ENCODE peak calls at places on chromosomes 11 and 22, in eight cellular contexts. One of them, this sample, is unnamed.

GRCh38 chr22:21802056-21802455 is 65.4 kb downstream of the MAPK1 start:
- DNase-seq in anterior cingulate cortex: no peak
- DNase-seq in cardiac muscle cell: no peak
- DNase-seq in NB4: no peak
- DNase-seq in NCI-H1092 treated with DMSO at 0.1 percent for 48 hours: no peak
- DNase-seq in kidney: no peak
- DNase-seq in NCI-H510A: no peak
- DNase-seq in pulmonary artery endothelial cell: no peak
- DNase-seq in this sample: no peak

GRCh38 chr22:45407793-45408192 is 5.6 kb downstream of the SMC1B start:
- DNase-seq in kidney: no peak
- DNase-seq in pulmonary artery endothelial cell: no peak
- DNase-seq in anterior cingulate cortex: no peak
- DNase-seq in NB4: no peak
- DNase-seq in NCI-H1092 treated with DMSO at 0.1 percent for 48 hours: no peak
- DNase-seq in cardiac muscle cell: no peak
- DNase-seq in NCI-H510A: no peak
- DNase-seq in this sample: no peak

GRCh38 chr11:71170619-71171018 is 81.8 kb downstream of the SHANK2 start:
- DNase-seq in anterior cingulate cortex: no peak
- DNase-seq in pulmonary artery endothelial cell: no peak
- DNase-seq in NB4: no peak
- DNase-seq in kidney: peak
- DNase-seq in NCI-H1092 treated with DMSO at 0.1 percent for 48 hours: no peak
- DNase-seq in cardiac muscle cell: no peak
- DNase-seq in NCI-H510A: no peak
- DNase-seq in this sample: no peak

GRCh38 chr22:40308999-40309578 is 37.2 kb upstream of the ADSL start:
- DNase-seq in NCI-H1092 treated with DMSO at 0.1 percent for 48 hours: no peak
- DNase-seq in cardiac muscle cell: no peak
- DNase-seq in anterior cingulate cortex: no peak
- DNase-seq in NCI-H510A: no peak
- DNase-seq in kidney: no peak
- DNase-seq in pulmonary artery endothelial cell: no peak
- DNase-seq in NB4: no peak
- DNase-seq in this sample: no peak

GRCh38 chr11:125343732-125344131 is 152.3 kb downstream of the FEZ1 start:
- DNase-seq in kidney: no peak
- DNase-seq in cardiac muscle cell: no peak
- DNase-seq in NCI-H1092 treated with DMSO at 0.1 percent for 48 hours: no peak
- DNase-seq in NB4: no peak
- DNase-seq in pulmonary artery endothelial cell: no peak
- DNase-seq in anterior cingulate cortex: no peak
- DNase-seq in NCI-H510A: no peak
- DNase-seq in this sample: no peak

GRCh38 chr11:46599340-46600067 is 5.7 kb upstream of the AMBRA1 start:
- DNase-seq in NCI-H510A: no peak
- DNase-seq in cardiac muscle cell: no peak
- DNase-seq in NB4: no peak
- DNase-seq in pulmonary artery endothelial cell: no peak
- DNase-seq in kidney: no peak
- DNase-seq in anterior cingulate cortex: no peak
- DNase-seq in NCI-H1092 treated with DMSO at 0.1 percent for 48 hours: no peak
- DNase-seq in this sample: no peak

GRCh38 chr11:49208006-49208721 is at the start of gene FOLH1:
- DNase-seq in pulmonary artery endothelial cell: no peak
- DNase-seq in NCI-H510A: no peak
- DNase-seq in NCI-H1092 treated with DMSO at 0.1 percent for 48 hours: no peak
- DNase-seq in cardiac muscle cell: peak
- DNase-seq in kidney: peak
- DNase-seq in NB4: no peak
- DNase-seq in anterior cingulate cortex: peak
- DNase-seq in this sample: no peak

GRCh38 chr22:29998627-29999026 is 81.6 kb upstream of the HORMAD2 start:
- DNase-seq in pulmonary artery endothelial cell: no peak
- DNase-seq in NCI-H1092 treated with DMSO at 0.1 percent for 48 hours: peak
- DNase-seq in NCI-H510A: no peak
- DNase-seq in NB4: peak
- DNase-seq in anterior cingulate cortex: no peak
- DNase-seq in cardiac muscle cell: no peak
- DNase-seq in kidney: no peak
- DNase-seq in this sample: no peak

GRCh38 chr11:18012314-18012905 is 437 bp downstream of the SERGEF start:
- DNase-seq in anterior cingulate cortex: peak
- DNase-seq in NCI-H1092 treated with DMSO at 0.1 percent for 48 hours: peak
- DNase-seq in NB4: peak
- DNase-seq in cardiac muscle cell: peak
- DNase-seq in pulmonary artery endothelial cell: no peak
- DNase-seq in kidney: no peak
- DNase-seq in NCI-H510A: no peak
- DNase-seq in this sample: no peak

GRCh38 chr11:88131764-88132470 is 43.3 kb downstream of the RAB38 start:
- DNase-seq in NCI-H510A: no peak
- DNase-seq in kidney: no peak
- DNase-seq in anterior cingulate cortex: no peak
- DNase-seq in NCI-H1092 treated with DMSO at 0.1 percent for 48 hours: no peak
- DNase-seq in pulmonary artery endothelial cell: no peak
- DNase-seq in cardiac muscle cell: no peak
- DNase-seq in NB4: no peak
- DNase-seq in this sample: no peak

GRCh38 chr22:36617694-36618522 is 85.6 kb downstream of the CACNG2 start:
- DNase-seq in cardiac muscle cell: no peak
- DNase-seq in anterior cingulate cortex: no peak
- DNase-seq in NB4: no peak
- DNase-seq in NCI-H1092 treated with DMSO at 0.1 percent for 48 hours: peak
- DNase-seq in kidney: no peak
- DNase-seq in pulmonary artery endothelial cell: no peak
- DNase-seq in NCI-H510A: no peak
- DNase-seq in this sample: no peak

GRCh38 chr11:58900479-58901420 is 38.5 kb upstream of the GLYATL1 start:
- DNase-seq in pulmonary artery endothelial cell: peak
- DNase-seq in anterior cingulate cortex: peak
- DNase-seq in cardiac muscle cell: peak
- DNase-seq in NCI-H1092 treated with DMSO at 0.1 percent for 48 hours: no peak
- DNase-seq in NB4: peak
- DNase-seq in NCI-H510A: no peak
- DNase-seq in kidney: no peak
- DNase-seq in this sample: no peak

GRCh38 chr11:95699631-95700470 is 89.7 kb downstream of the FAM76B start:
- DNase-seq in NCI-H1092 treated with DMSO at 0.1 percent for 48 hours: no peak
- DNase-seq in NCI-H510A: no peak
- DNase-seq in pulmonary artery endothelial cell: no peak
- DNase-seq in kidney: no peak
- DNase-seq in cardiac muscle cell: no peak
- DNase-seq in NB4: no peak
- DNase-seq in anterior cingulate cortex: no peak
- DNase-seq in this sample: no peak

GRCh38 chr11:102950622-102951081 is 4.9 kb downstream of the MMP13 start:
- DNase-seq in NCI-H1092 treated with DMSO at 0.1 percent for 48 hours: no peak
- DNase-seq in kidney: no peak
- DNase-seq in anterior cingulate cortex: no peak
- DNase-seq in NCI-H510A: no peak
- DNase-seq in pulmonary artery endothelial cell: no peak
- DNase-seq in cardiac muscle cell: no peak
- DNase-seq in NB4: peak
- DNase-seq in this sample: no peak

GRCh38 chr11:118655486-118656190 is 23.8 kb downstream of the TREH start:
- DNase-seq in cardiac muscle cell: no peak
- DNase-seq in pulmonary artery endothelial cell: no peak
- DNase-seq in NCI-H510A: no peak
- DNase-seq in NB4: no peak
- DNase-seq in kidney: peak
- DNase-seq in anterior cingulate cortex: no peak
- DNase-seq in NCI-H1092 treated with DMSO at 0.1 percent for 48 hours: no peak
- DNase-seq in this sample: no peak

GRCh38 chr11:72836111-72836510 is 21.9 kb downstream of the ATG16L2 start:
- DNase-seq in anterior cingulate cortex: no peak
- DNase-seq in NCI-H1092 treated with DMSO at 0.1 percent for 48 hours: no peak
- DNase-seq in kidney: no peak
- DNase-seq in NCI-H510A: no peak
- DNase-seq in pulmonary artery endothelial cell: no peak
- DNase-seq in cardiac muscle cell: no peak
- DNase-seq in NB4: no peak
- DNase-seq in this sample: no peak

GRCh38 chr11:128283445-128283844 is 303.9 kb downstream of the ETS1 start:
- DNase-seq in NCI-H1092 treated with DMSO at 0.1 percent for 48 hours: no peak
- DNase-seq in NB4: no peak
- DNase-seq in cardiac muscle cell: no peak
- DNase-seq in anterior cingulate cortex: no peak
- DNase-seq in pulmonary artery endothelial cell: no peak
- DNase-seq in kidney: no peak
- DNase-seq in NCI-H510A: no peak
- DNase-seq in this sample: no peak

GRCh38 chr22:50311606-50312351 is 4.3 kb upstream of the PLXNB2 start:
- DNase-seq in NCI-H1092 treated with DMSO at 0.1 percent for 48 hours: no peak
- DNase-seq in anterior cingulate cortex: no peak
- DNase-seq in pulmonary artery endothelial cell: no peak
- DNase-seq in cardiac muscle cell: no peak
- DNase-seq in NB4: no peak
- DNase-seq in kidney: peak
- DNase-seq in NCI-H510A: no peak
- DNase-seq in this sample: no peak

GRCh38 chr11:2929880-2930704 is 872 bp upstream of the PHLDA2 start:
- DNase-seq in pulmonary artery endothelial cell: no peak
- DNase-seq in cardiac muscle cell: no peak
- DNase-seq in kidney: peak
- DNase-seq in NB4: peak
- DNase-seq in NCI-H510A: no peak
- DNase-seq in NCI-H1092 treated with DMSO at 0.1 percent for 48 hours: peak
- DNase-seq in anterior cingulate cortex: no peak
- DNase-seq in this sample: no peak

GRCh38 chr11:126511475-126512115 is 156.1 kb downstream of the ST3GAL4 start:
- DNase-seq in pulmonary artery endothelial cell: no peak
- DNase-seq in kidney: no peak
- DNase-seq in NB4: no peak
- DNase-seq in NCI-H1092 treated with DMSO at 0.1 percent for 48 hours: no peak
- DNase-seq in anterior cingulate cortex: no peak
- DNase-seq in cardiac muscle cell: no peak
- DNase-seq in NCI-H510A: no peak
- DNase-seq in this sample: no peak

GRCh38 chr22:19959043-19959586 is 17.5 kb upstream of the TXNRD2 start:
- DNase-seq in NB4: no peak
- DNase-seq in kidney: peak
- DNase-seq in NCI-H510A: no peak
- DNase-seq in cardiac muscle cell: peak
- DNase-seq in pulmonary artery endothelial cell: no peak
- DNase-seq in NCI-H1092 treated with DMSO at 0.1 percent for 48 hours: no peak
- DNase-seq in anterior cingulate cortex: no peak
- DNase-seq in this sample: no peak

GRCh38 chr11:68121067-68121899 is at the start of gene CHKA:
- DNase-seq in NCI-H510A: peak
- DNase-seq in NCI-H1092 treated with DMSO at 0.1 percent for 48 hours: peak
- DNase-seq in kidney: peak
- DNase-seq in anterior cingulate cortex: peak
- DNase-seq in NB4: peak
- DNase-seq in cardiac muscle cell: peak
- DNase-seq in pulmonary artery endothelial cell: peak
- DNase-seq in this sample: peak

GRCh38 chr22:29443452-29443851 is 5.1 kb downstream of the RFPL1 start:
- DNase-seq in kidney: no peak
- DNase-seq in NB4: no peak
- DNase-seq in NCI-H1092 treated with DMSO at 0.1 percent for 48 hours: no peak
- DNase-seq in anterior cingulate cortex: no peak
- DNase-seq in cardiac muscle cell: no peak
- DNase-seq in NCI-H510A: no peak
- DNase-seq in pulmonary artery endothelial cell: no peak
- DNase-seq in this sample: no peak

GRCh38 chr11:20353829-20354434 is 9.6 kb upstream of the HTATIP2 start:
- DNase-seq in anterior cingulate cortex: no peak
- DNase-seq in pulmonary artery endothelial cell: no peak
- DNase-seq in kidney: no peak
- DNase-seq in cardiac muscle cell: peak
- DNase-seq in NCI-H1092 treated with DMSO at 0.1 percent for 48 hours: peak
- DNase-seq in NB4: peak
- DNase-seq in NCI-H510A: no peak
- DNase-seq in this sample: no peak

GRCh38 chr11:74680703-74681531 is 50.3 kb downstream of the CHRDL2 start:
- DNase-seq in kidney: peak
- DNase-seq in anterior cingulate cortex: no peak
- DNase-seq in NCI-H510A: no peak
- DNase-seq in NCI-H1092 treated with DMSO at 0.1 percent for 48 hours: no peak
- DNase-seq in cardiac muscle cell: no peak
- DNase-seq in NB4: no peak
- DNase-seq in pulmonary artery endothelial cell: no peak
- DNase-seq in this sample: no peak

GRCh38 chr11:65308281-65308891 is 6.3 kb upstream of the CDC42EP2 start:
- DNase-seq in pulmonary artery endothelial cell: no peak
- DNase-seq in NB4: no peak
- DNase-seq in cardiac muscle cell: no peak
- DNase-seq in NCI-H1092 treated with DMSO at 0.1 percent for 48 hours: no peak
- DNase-seq in NCI-H510A: no peak
- DNase-seq in anterior cingulate cortex: no peak
- DNase-seq in kidney: peak
- DNase-seq in this sample: no peak

GRCh38 chr11:28257761-28258160 is 149.6 kb downstream of the METTL15 start:
- DNase-seq in NCI-H1092 treated with DMSO at 0.1 percent for 48 hours: no peak
- DNase-seq in pulmonary artery endothelial cell: no peak
- DNase-seq in NCI-H510A: no peak
- DNase-seq in cardiac muscle cell: no peak
- DNase-seq in kidney: no peak
- DNase-seq in NB4: no peak
- DNase-seq in anterior cingulate cortex: no peak
- DNase-seq in this sample: no peak

GRCh38 chr11:75516140-75516539 is 9.6 kb downstream of the GDPD5 start:
- DNase-seq in kidney: no peak
- DNase-seq in NCI-H510A: no peak
- DNase-seq in anterior cingulate cortex: no peak
- DNase-seq in NCI-H1092 treated with DMSO at 0.1 percent for 48 hours: no peak
- DNase-seq in pulmonary artery endothelial cell: no peak
- DNase-seq in cardiac muscle cell: no peak
- DNase-seq in NB4: no peak
- DNase-seq in this sample: no peak

GRCh38 chr11:18063131-18063530 is 17.1 kb upstream of the TPH1 start:
- DNase-seq in kidney: no peak
- DNase-seq in NCI-H1092 treated with DMSO at 0.1 percent for 48 hours: peak
- DNase-seq in NCI-H510A: no peak
- DNase-seq in NB4: no peak
- DNase-seq in anterior cingulate cortex: no peak
- DNase-seq in pulmonary artery endothelial cell: no peak
- DNase-seq in cardiac muscle cell: no peak
- DNase-seq in this sample: no peak

GRCh38 chr22:42881298-42881697 is 24.2 kb upstream of the ARFGAP3 start:
- DNase-seq in cardiac muscle cell: no peak
- DNase-seq in NCI-H1092 treated with DMSO at 0.1 percent for 48 hours: no peak
- DNase-seq in kidney: no peak
- DNase-seq in NB4: no peak
- DNase-seq in pulmonary artery endothelial cell: no peak
- DNase-seq in NCI-H510A: no peak
- DNase-seq in anterior cingulate cortex: no peak
- DNase-seq in this sample: no peak

GRCh38 chr11:65356394-65356972 is 1.9 kb downstream of the TIGD3 start:
- DNase-seq in cardiac muscle cell: no peak
- DNase-seq in NB4: no peak
- DNase-seq in anterior cingulate cortex: no peak
- DNase-seq in NCI-H1092 treated with DMSO at 0.1 percent for 48 hours: no peak
- DNase-seq in pulmonary artery endothelial cell: no peak
- DNase-seq in kidney: peak
- DNase-seq in NCI-H510A: no peak
- DNase-seq in this sample: no peak

GRCh38 chr11:85704967-85705366 is 19.0 kb upstream of the CCDC89 start:
- DNase-seq in kidney: no peak
- DNase-seq in cardiac muscle cell: no peak
- DNase-seq in pulmonary artery endothelial cell: no peak
- DNase-seq in NCI-H1092 treated with DMSO at 0.1 percent for 48 hours: no peak
- DNase-seq in NB4: no peak
- DNase-seq in NCI-H510A: no peak
- DNase-seq in anterior cingulate cortex: no peak
- DNase-seq in this sample: no peak

GRCh38 chr11:126265801-126266200 is 2.9 kb downstream of the SRPRA start:
- DNase-seq in NCI-H510A: no peak
- DNase-seq in anterior cingulate cortex: no peak
- DNase-seq in pulmonary artery endothelial cell: no peak
- DNase-seq in NCI-H1092 treated with DMSO at 0.1 percent for 48 hours: no peak
- DNase-seq in cardiac muscle cell: no peak
- DNase-seq in NB4: peak
- DNase-seq in kidney: no peak
- DNase-seq in this sample: no peak

GRCh38 chr11:126431401-126432064 is 76.0 kb downstream of the ST3GAL4 start:
- DNase-seq in anterior cingulate cortex: no peak
- DNase-seq in cardiac muscle cell: no peak
- DNase-seq in NCI-H1092 treated with DMSO at 0.1 percent for 48 hours: no peak
- DNase-seq in NCI-H510A: no peak
- DNase-seq in pulmonary artery endothelial cell: peak
- DNase-seq in NB4: no peak
- DNase-seq in kidney: no peak
- DNase-seq in this sample: no peak

This sample was measured in esophagus squamous epithelium.